ENCODE peak calls at places on chromosome 11, in eight cellular contexts. One of them, this sample, is unnamed.

GRCh38 chr11:67494371-67495233 is 10.6 kb downstream of the PITPNM1 start:
- DNase-seq in heart right ventricle: no peak
- DNase-seq in cardiac muscle cell: no peak
- DNase-seq in IMR-90: no peak
- DNase-seq in thoracic aorta: no peak
- DNase-seq in mesenchymal stem cell: no peak
- DNase-seq in mammary epithelial cell: no peak
- DNase-seq in adrenal gland: no peak
- DNase-seq in this sample: no peak

GRCh38 chr11:111378773-111379499 is at the start of gene POU2AF1:
- DNase-seq in mammary epithelial cell: peak
- DNase-seq in heart right ventricle: no peak
- DNase-seq in adrenal gland: no peak
- DNase-seq in mesenchymal stem cell: no peak
- DNase-seq in cardiac muscle cell: no peak
- DNase-seq in IMR-90: peak
- DNase-seq in thoracic aorta: no peak
- DNase-seq in this sample: no peak

GRCh38 chr11:12225046-12225739 is 114.8 kb downstream of the MICAL2 start:
- DNase-seq in mesenchymal stem cell: no peak
- DNase-seq in cardiac muscle cell: no peak
- DNase-seq in mammary epithelial cell: no peak
- DNase-seq in heart right ventricle: no peak
- DNase-seq in IMR-90: no peak
- DNase-seq in thoracic aorta: no peak
- DNase-seq in adrenal gland: no peak
- DNase-seq in this sample: no peak

GRCh38 chr11:126645206-126645605 is 289.7 kb downstream of the ST3GAL4 start:
- DNase-seq in heart right ventricle: no peak
- DNase-seq in cardiac muscle cell: no peak
- DNase-seq in thoracic aorta: no peak
- DNase-seq in mammary epithelial cell: no peak
- DNase-seq in mesenchymal stem cell: no peak
- DNase-seq in IMR-90: no peak
- DNase-seq in adrenal gland: no peak
- DNase-seq in this sample: no peak

GRCh38 chr11:111736191-111736590 is 30.0 kb downstream of the PPP2R1B start:
- DNase-seq in cardiac muscle cell: no peak
- DNase-seq in mesenchymal stem cell: no peak
- DNase-seq in heart right ventricle: no peak
- DNase-seq in IMR-90: peak
- DNase-seq in adrenal gland: no peak
- DNase-seq in thoracic aorta: no peak
- DNase-seq in mammary epithelial cell: no peak
- DNase-seq in this sample: no peak

GRCh38 chr11:119320593-119321524 is 3.9 kb upstream of the MCAM start:
- DNase-seq in adrenal gland: no peak
- DNase-seq in cardiac muscle cell: peak
- DNase-seq in thoracic aorta: no peak
- DNase-seq in heart right ventricle: peak
- DNase-seq in mesenchymal stem cell: peak
- DNase-seq in IMR-90: peak
- DNase-seq in mammary epithelial cell: peak
- DNase-seq in this sample: no peak

GRCh38 chr11:110345756-110346155 is 49.3 kb upstream of the RDX start:
- DNase-seq in heart right ventricle: no peak
- DNase-seq in IMR-90: no peak
- DNase-seq in adrenal gland: no peak
- DNase-seq in mesenchymal stem cell: no peak
- DNase-seq in thoracic aorta: no peak
- DNase-seq in cardiac muscle cell: no peak
- DNase-seq in mammary epithelial cell: peak
- DNase-seq in this sample: peak

GRCh38 chr11:5851002-5851401 is 6.5 kb downstream of the OR52E8 start:
- DNase-seq in adrenal gland: no peak
- DNase-seq in thoracic aorta: no peak
- DNase-seq in cardiac muscle cell: no peak
- DNase-seq in IMR-90: no peak
- DNase-seq in mesenchymal stem cell: no peak
- DNase-seq in heart right ventricle: no peak
- DNase-seq in mammary epithelial cell: no peak
- DNase-seq in this sample: no peak

GRCh38 chr11:61273151-61274078 is 21.7 kb downstream of the VWCE start:
- DNase-seq in adrenal gland: no peak
- DNase-seq in mesenchymal stem cell: no peak
- DNase-seq in cardiac muscle cell: no peak
- DNase-seq in mammary epithelial cell: peak
- DNase-seq in IMR-90: no peak
- DNase-seq in thoracic aorta: no peak
- DNase-seq in heart right ventricle: no peak
- DNase-seq in this sample: no peak

GRCh38 chr11:17719028-17719939 is at the start of gene MYOD1:
- DNase-seq in heart right ventricle: no peak
- DNase-seq in adrenal gland: no peak
- DNase-seq in thoracic aorta: no peak
- DNase-seq in mesenchymal stem cell: no peak
- DNase-seq in mammary epithelial cell: no peak
- DNase-seq in cardiac muscle cell: peak
- DNase-seq in IMR-90: no peak
- DNase-seq in this sample: no peak

GRCh38 chr11:112279901-112280267 is 19.2 kb upstream of the PLET1 start:
- DNase-seq in heart right ventricle: peak
- DNase-seq in cardiac muscle cell: peak
- DNase-seq in adrenal gland: peak
- DNase-seq in mesenchymal stem cell: peak
- DNase-seq in thoracic aorta: no peak
- DNase-seq in IMR-90: peak
- DNase-seq in mammary epithelial cell: peak
- DNase-seq in this sample: no peak

GRCh38 chr11:120501976-120502755 is 9.4 kb upstream of the GRIK4 start:
- DNase-seq in adrenal gland: no peak
- DNase-seq in thoracic aorta: no peak
- DNase-seq in mammary epithelial cell: no peak
- DNase-seq in mesenchymal stem cell: no peak
- DNase-seq in cardiac muscle cell: no peak
- DNase-seq in heart right ventricle: no peak
- DNase-seq in IMR-90: no peak
- DNase-seq in this sample: no peak

GRCh38 chr11:34330653-34331052 is 27.2 kb downstream of the ABTB2 start:
- DNase-seq in cardiac muscle cell: no peak
- DNase-seq in mammary epithelial cell: no peak
- DNase-seq in heart right ventricle: no peak
- DNase-seq in mesenchymal stem cell: no peak
- DNase-seq in thoracic aorta: no peak
- DNase-seq in IMR-90: no peak
- DNase-seq in adrenal gland: no peak
- DNase-seq in this sample: no peak

GRCh38 chr11:44833221-44833620 is 106.5 kb downstream of the TSPAN18 start:
- DNase-seq in mesenchymal stem cell: no peak
- DNase-seq in IMR-90: no peak
- DNase-seq in heart right ventricle: no peak
- DNase-seq in thoracic aorta: no peak
- DNase-seq in mammary epithelial cell: no peak
- DNase-seq in adrenal gland: no peak
- DNase-seq in cardiac muscle cell: no peak
- DNase-seq in this sample: no peak

GRCh38 chr11:77411238-77411637 is 62.7 kb downstream of the PAK1 start:
- DNase-seq in thoracic aorta: peak
- DNase-seq in heart right ventricle: peak
- DNase-seq in adrenal gland: peak
- DNase-seq in mesenchymal stem cell: peak
- DNase-seq in mammary epithelial cell: peak
- DNase-seq in IMR-90: peak
- DNase-seq in cardiac muscle cell: peak
- DNase-seq in this sample: no peak

GRCh38 chr11:79697905-79698304 is 257.1 kb upstream of the TENM4 start:
- DNase-seq in adrenal gland: no peak
- DNase-seq in thoracic aorta: no peak
- DNase-seq in mammary epithelial cell: no peak
- DNase-seq in cardiac muscle cell: no peak
- DNase-seq in IMR-90: no peak
- DNase-seq in mesenchymal stem cell: no peak
- DNase-seq in heart right ventricle: no peak
- DNase-seq in this sample: no peak

GRCh38 chr11:128686045-128686741 is 7.7 kb upstream of the FLI1 start:
- DNase-seq in IMR-90: no peak
- DNase-seq in thoracic aorta: no peak
- DNase-seq in mesenchymal stem cell: peak
- DNase-seq in heart right ventricle: no peak
- DNase-seq in cardiac muscle cell: no peak
- DNase-seq in mammary epithelial cell: no peak
- DNase-seq in adrenal gland: no peak
- DNase-seq in this sample: no peak

GRCh38 chr11:114110123-114110522 is 50.6 kb downstream of the ZBTB16 start:
- DNase-seq in IMR-90: no peak
- DNase-seq in cardiac muscle cell: no peak
- DNase-seq in mammary epithelial cell: no peak
- DNase-seq in mesenchymal stem cell: no peak
- DNase-seq in adrenal gland: no peak
- DNase-seq in thoracic aorta: no peak
- DNase-seq in heart right ventricle: no peak
- DNase-seq in this sample: no peak
- H3K27ac ChIP-seq in IMR-90: no peak
- H3K27ac ChIP-seq in cardiac muscle cell: no peak
- H3K27ac ChIP-seq in mammary epithelial cell: no peak
- H3K27ac ChIP-seq in mesenchymal stem cell: no peak
- H3K27ac ChIP-seq in adrenal gland: peak
- H3K27ac ChIP-seq in thoracic aorta: peak
- H3K27ac ChIP-seq in heart right ventricle: peak
- H3K27ac ChIP-seq in this sample: no peak

GRCh38 chr11:59761985-59762384 is 6.8 kb downstream of the STX3 start:
- DNase-seq in IMR-90: no peak
- DNase-seq in cardiac muscle cell: no peak
- DNase-seq in heart right ventricle: no peak
- DNase-seq in adrenal gland: peak
- DNase-seq in mesenchymal stem cell: peak
- DNase-seq in mammary epithelial cell: no peak
- DNase-seq in thoracic aorta: no peak
- DNase-seq in this sample: no peak
- H3K27ac ChIP-seq in IMR-90: no peak
- H3K27ac ChIP-seq in cardiac muscle cell: no peak
- H3K27ac ChIP-seq in heart right ventricle: no peak
- H3K27ac ChIP-seq in adrenal gland: no peak
- H3K27ac ChIP-seq in mesenchymal stem cell: no peak
- H3K27ac ChIP-seq in mammary epithelial cell: no peak
- H3K27ac ChIP-seq in thoracic aorta: no peak
- H3K27ac ChIP-seq in this sample: no peak

GRCh38 chr11:39541945-39542351 is 1917.5 kb downstream of the LRRC4C start:
- DNase-seq in adrenal gland: no peak
- DNase-seq in IMR-90: no peak
- DNase-seq in heart right ventricle: no peak
- DNase-seq in thoracic aorta: no peak
- DNase-seq in mammary epithelial cell: peak
- DNase-seq in mesenchymal stem cell: no peak
- DNase-seq in cardiac muscle cell: no peak
- DNase-seq in this sample: no peak
- H3K27ac ChIP-seq in adrenal gland: no peak
- H3K27ac ChIP-seq in IMR-90: no peak
- H3K27ac ChIP-seq in heart right ventricle: no peak
- H3K27ac ChIP-seq in thoracic aorta: no peak
- H3K27ac ChIP-seq in mammary epithelial cell: no peak
- H3K27ac ChIP-seq in mesenchymal stem cell: no peak
- H3K27ac ChIP-seq in cardiac muscle cell: no peak
- H3K27ac ChIP-seq in this sample: no peak

DNA sequence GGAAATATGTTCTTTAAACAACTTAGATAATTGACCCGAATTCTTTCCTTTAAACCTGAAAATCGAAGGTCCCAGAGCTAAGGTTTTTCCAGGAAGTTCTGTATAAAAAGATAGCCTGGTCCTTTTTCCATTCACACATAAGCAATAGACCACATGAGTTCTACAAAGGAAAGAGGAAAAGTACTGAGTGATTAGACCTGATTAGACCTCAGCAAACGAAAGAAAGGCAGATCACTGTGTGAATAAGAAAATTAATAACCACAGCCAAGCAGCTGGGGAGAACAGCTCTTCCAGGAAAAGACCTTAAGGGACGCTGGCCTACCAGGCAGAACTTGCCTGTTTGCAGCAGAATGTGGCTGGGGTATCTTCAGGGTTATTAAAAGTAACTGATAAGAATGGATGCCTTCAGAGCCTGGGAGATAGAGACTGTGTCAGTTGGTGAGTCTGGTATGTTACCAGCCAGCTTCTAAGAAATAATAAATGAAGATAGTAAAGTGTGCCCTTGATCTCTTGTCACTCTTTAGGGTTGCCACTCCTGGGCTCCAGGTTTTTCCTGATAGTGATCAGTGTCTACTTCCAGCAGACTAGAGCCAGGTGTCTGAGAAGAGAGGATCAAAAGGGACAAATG is 172.9 kb downstream of the DBX1 start:
- DNase-seq in mesenchymal stem cell: no peak
- DNase-seq in mammary epithelial cell: no peak
- DNase-seq in IMR-90: no peak
- DNase-seq in adrenal gland: no peak
- DNase-seq in thoracic aorta: no peak
- DNase-seq in cardiac muscle cell: peak
- DNase-seq in heart right ventricle: no peak
- DNase-seq in this sample: no peak
- H3K27ac ChIP-seq in mesenchymal stem cell: no peak
- H3K27ac ChIP-seq in mammary epithelial cell: no peak
- H3K27ac ChIP-seq in IMR-90: no peak
- H3K27ac ChIP-seq in adrenal gland: no peak
- H3K27ac ChIP-seq in thoracic aorta: peak
- H3K27ac ChIP-seq in cardiac muscle cell: peak
- H3K27ac ChIP-seq in heart right ventricle: peak
- H3K27ac ChIP-seq in this sample: peak

DNA sequence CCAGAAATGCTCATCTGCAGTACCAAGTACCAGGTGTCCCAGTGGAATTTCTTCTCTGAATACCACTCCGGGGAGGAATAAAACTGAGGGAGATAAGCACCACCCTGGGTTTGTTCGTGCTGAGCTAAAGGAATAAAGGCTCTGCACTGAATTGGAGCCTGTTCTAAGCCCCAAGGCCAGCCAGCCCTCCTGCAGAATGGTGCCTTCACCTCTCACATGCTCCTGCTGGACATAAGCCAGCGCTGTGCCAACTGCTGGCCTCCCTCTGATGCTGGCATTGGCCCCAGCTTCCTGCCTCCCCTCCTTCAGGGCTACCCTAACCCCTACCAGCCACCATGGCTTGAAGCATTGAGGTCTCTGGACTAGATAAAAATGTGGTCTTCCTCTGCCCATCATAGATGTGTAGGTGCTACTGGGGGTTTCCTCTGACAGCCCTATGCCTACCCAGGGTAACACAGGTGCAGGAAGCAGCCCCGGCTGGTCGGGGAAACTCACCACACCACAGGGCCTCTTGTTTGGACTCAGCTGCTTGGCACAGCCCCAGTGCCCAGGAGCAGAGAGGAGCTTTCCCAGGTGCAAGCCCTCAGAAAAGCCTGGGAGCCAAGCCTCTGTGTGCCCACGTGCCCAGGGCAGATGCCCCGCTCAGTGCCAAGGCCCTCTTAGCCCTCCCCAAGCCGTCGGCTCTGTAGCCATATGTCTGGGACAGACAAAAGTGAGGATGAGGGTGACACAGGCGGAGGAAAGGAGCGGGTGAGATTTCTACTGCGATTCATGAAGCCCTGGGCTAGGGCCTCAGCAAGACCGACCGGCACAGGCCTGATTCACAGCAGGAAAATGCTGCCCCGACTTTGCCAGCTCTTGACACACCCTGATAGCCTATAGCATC is 34.1 kb upstream of the JAM3 start:
- DNase-seq in heart right ventricle: no peak
- DNase-seq in cardiac muscle cell: no peak
- DNase-seq in mesenchymal stem cell: no peak
- DNase-seq in thoracic aorta: no peak
- DNase-seq in IMR-90: no peak
- DNase-seq in mammary epithelial cell: peak
- DNase-seq in adrenal gland: peak
- DNase-seq in this sample: peak
- H3K27ac ChIP-seq in heart right ventricle: peak
- H3K27ac ChIP-seq in cardiac muscle cell: no peak
- H3K27ac ChIP-seq in mesenchymal stem cell: no peak
- H3K27ac ChIP-seq in thoracic aorta: peak
- H3K27ac ChIP-seq in IMR-90: no peak
- H3K27ac ChIP-seq in mammary epithelial cell: peak
- H3K27ac ChIP-seq in adrenal gland: no peak
- H3K27ac ChIP-seq in this sample: peak

This sample was measured in epithelial cell of prostate.